ENCODE peak calls at places on chromosomes 12 and 14, in four cellular contexts. C, J, L and V are unnamed samples.
A peak's percentile ranks its signal among the peaks of the same experiment; 100 is the strongest.

GRCh38 chr14:99565383-99565782 is 38.6 kb downstream of the CCDC85C start:
- DNase-seq in C (no peak), J (no peak), L (no peak), V (no peak)

GRCh38 chr14:54881235-54881760 is 21.3 kb downstream of the GCH1 start:
- DNase-seq in C (no peak), J (no peak), L (no peak), V (no peak)

GRCh38 chr12:111211910-111212757 is 156.8 kb downstream of the PHETA1 start:
- DNase-seq in C (no peak), J (no peak), L (peak; percentile 45), V (peak; percentile 77)

GRCh38 chr12:32312049-32312670 is 87.2 kb upstream of the FGD4 start:
- DNase-seq in C (peak; percentile 80), J (peak; percentile 42), L (no peak), V (no peak)

GRCh38 chr12:93022603-93023340 is 93.7 kb upstream of the EEA1 start:
- DNase-seq in C (no peak), J (no peak), L (no peak), V (no peak)

GRCh38 chr12:46266382-46266791 is 2.5 kb downstream of the SLC38A1 start:
- DNase-seq in C (peak; percentile 46), J (no peak), L (peak; percentile 36), V (no peak)

GRCh38 chr12:29783773-29784666 is at the start of gene TMTC1:
- DNase-seq in C (no peak), J (no peak), L (no peak), V (peak; percentile 87)

GRCh38 chr14:64645220-64645891 is 58.9 kb upstream of the PLEKHG3 start:
- DNase-seq in C (peak; percentile 94), J (peak; percentile 24), L (no peak), V (peak; percentile 81)

GRCh38 chr14:67695394-67695949 is at the start of gene RDH11:
- DNase-seq in C (peak; percentile 89), J (peak; percentile 90), L (peak; percentile 67), V (peak; percentile 49)

GRCh38 chr12:131775904-131776889 is 52.0 kb upstream of the MMP17 start:
- DNase-seq in C (no peak), J (no peak), L (no peak), V (no peak)

GRCh38 chr14:85572845-85573244 is 42.9 kb downstream of the FLRT2 start:
- DNase-seq in C (peak; percentile 23), J (no peak), L (no peak), V (no peak)

GRCh38 chr12:53061404-53062010 is 11.6 kb downstream of the TNS2 start:
- DNase-seq in C (peak; percentile 77), J (peak; percentile 92), L (peak; percentile 64), V (no peak)

GRCh38 chr14:45787167-45787566 is 534.2 kb upstream of the MIS18BP1 start:
- DNase-seq in C (no peak), J (no peak), L (no peak), V (no peak)

GRCh38 chr14:33282811-33283210 is 344.1 kb downstream of the NPAS3 start:
- DNase-seq in C (no peak), J (no peak), L (no peak), V (no peak)

GRCh38 chr12:118983147-118983824 is 1.9 kb downstream of the SRRM4 start:
- DNase-seq in C (no peak), J (no peak), L (no peak), V (no peak)

GRCh38 chr14:38989917-38990546 is 113.0 kb downstream of the SEC23A start:
- DNase-seq in C (no peak), J (no peak), L (no peak), V (no peak)

GRCh38 chr14:85421166-85421877 is 108.6 kb upstream of the FLRT2 start:
- DNase-seq in C (peak; percentile 31), J (no peak), L (no peak), V (no peak)

GRCh38 chr14:105837349-105838063 is 311.1 kb downstream of the TMEM121 start:
- DNase-seq in C (no peak), J (no peak), L (no peak), V (no peak)

GRCh38 chr12:39331539-39332261 is 111.2 kb downstream of the KIF21A start:
- DNase-seq in C (no peak), J (no peak), L (no peak), V (no peak)

GRCh38 chr12:12890815-12891645 is at the start of gene GPRC5A:
- DNase-seq in C (peak; percentile 99), J (peak; percentile 30), L (peak; percentile 58), V (no peak)

GRCh38 chr14:32364941-32365340 is 35.8 kb downstream of the AKAP6 start:
- DNase-seq in C (no peak), J (no peak), L (no peak), V (no peak)

GRCh38 chr12:116127858-116128257 is 149.6 kb downstream of the MED13L start:
- DNase-seq in C (no peak), J (no peak), L (no peak), V (no peak)

GRCh38 chr14:60188115-60188514 is 22.9 kb upstream of the DHRS7 start:
- DNase-seq in C (peak; percentile 31), J (no peak), L (no peak), V (no peak)

GRCh38 chr12:99232324-99232723 is 415.2 kb upstream of the GARIN6 start:
- DNase-seq in C (no peak), J (no peak), L (no peak), V (no peak)
- TF ChIP-seq RNF2 in C (no peak), J (no peak), L (no peak), V (no peak)

DNA sequence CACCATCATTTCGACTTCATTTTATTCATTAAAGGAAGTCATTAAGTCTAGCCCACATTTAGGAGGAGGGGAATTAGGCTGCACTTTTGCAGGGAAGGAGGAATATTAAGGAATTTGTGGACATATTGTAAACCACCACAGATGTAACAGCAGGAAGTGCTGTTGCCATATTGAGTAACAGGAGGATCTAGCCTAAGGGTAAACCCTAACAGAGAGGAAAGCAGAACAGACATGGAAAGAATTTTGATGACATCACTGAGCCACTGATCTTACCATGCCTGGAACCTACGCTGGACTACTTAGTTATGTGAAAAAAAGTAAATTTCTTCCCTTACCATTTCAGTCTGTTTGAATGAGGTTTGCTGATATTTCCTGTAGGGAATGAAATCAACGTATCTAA is 100.7 kb upstream of the ATF7IP start:
- DNase-seq in C (no peak), J (no peak), L (no peak), V (no peak)
- TF ChIP-seq RNF2 in C (no peak), J (no peak), L (no peak), V (no peak)

DNA sequence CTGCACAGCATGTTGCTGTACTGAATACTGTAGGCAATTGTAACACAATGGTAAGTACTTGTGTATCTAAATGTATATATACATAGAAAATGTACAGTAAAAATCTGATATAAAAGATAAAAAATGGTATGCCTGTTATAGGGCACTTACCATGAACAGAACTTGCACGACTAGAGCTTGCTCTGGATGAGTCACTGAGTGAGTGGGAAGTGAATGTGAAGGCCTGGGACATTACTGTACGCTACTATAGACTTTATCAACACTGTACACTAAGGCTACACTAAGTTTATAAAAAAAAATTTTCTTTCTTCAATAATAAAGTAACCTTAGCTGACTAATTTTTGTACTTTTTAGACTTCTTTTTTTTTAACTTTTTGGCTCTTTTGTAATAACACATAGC is 24.2 kb upstream of the NEDD1 start:
- DNase-seq in C (no peak), J (no peak), L (no peak), V (no peak)
- TF ChIP-seq RNF2 in C (no peak), J (no peak), L (no peak), V (no peak)

DNA sequence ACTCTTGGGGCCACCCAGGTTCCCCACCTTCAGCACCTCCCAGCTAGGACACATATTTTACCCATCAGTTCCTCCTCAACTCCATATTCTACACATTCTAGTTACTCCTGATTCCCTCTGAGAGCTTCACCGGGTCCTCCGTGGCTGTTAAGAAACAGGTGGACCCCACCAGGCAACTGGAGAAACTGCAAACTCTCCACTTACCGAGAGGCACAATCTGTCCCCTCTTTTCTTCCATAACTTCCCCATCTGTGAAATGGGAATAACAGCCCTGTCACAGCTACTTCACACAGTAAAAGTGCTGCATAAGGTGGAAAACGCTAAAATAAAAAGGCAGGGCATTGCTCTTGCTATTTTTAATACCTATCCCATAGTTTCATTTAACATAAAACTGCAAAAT is 1.5 kb downstream of the SLC7A8 start:
- DNase-seq in C (no peak), J (no peak), L (no peak), V (peak; percentile 48)
- TF ChIP-seq RNF2 in C (no peak), J (no peak), L (no peak), V (no peak)